ENCODE peak calls at places on chromosomes 16 and 17, in eight cellular contexts. Y is HCT116, W is IMR-90, H is heart left ventricle, R is K562, S is right lobe of liver, P is body of pancreas, B is HepG2. A is an unnamed sample.

GRCh38 chr16:11389083-11389482 is 43.8 kb downstream of the RMI2 start:
- ATAC-seq in Y (no peak), W (no peak), H (no peak), R (no peak), S (no peak), P (no peak), B (no peak), A (no peak)

GRCh38 chr17:42623732-42624596 is 14.5 kb downstream of the TUBG1 start:
- ATAC-seq in Y (peak), W (no peak), H (peak), R (peak), S (no peak), P (peak), B (no peak), A (peak)

GRCh38 chr17:42683407-42684031 is 1.2 kb downstream of the CNTNAP1 start:
- ATAC-seq in Y (no peak), W (peak), H (peak), R (no peak), S (peak), P (no peak), B (no peak), A (peak)

GRCh38 chr17:73042809-73043685 is 49.4 kb downstream of the SLC39A11 start:
- ATAC-seq in Y (no peak), W (no peak), H (peak), R (no peak), S (no peak), P (no peak), B (peak), A (no peak)

GRCh38 chr16:27312580-27313421 is 973 bp upstream of the IL4R start:
- ATAC-seq in Y (no peak), W (no peak), H (no peak), R (no peak), S (no peak), P (no peak), B (no peak), A (no peak)

GRCh38 chr17:79114455-79115301 is 40.1 kb downstream of the ENGASE start:
- ATAC-seq in Y (peak), W (peak), H (peak), R (no peak), S (peak), P (peak), B (peak), A (peak)

GRCh38 chr17:1299729-1300579 is 20.5 kb downstream of the TRARG1 start:
- ATAC-seq in Y (no peak), W (no peak), H (peak), R (peak), S (no peak), P (no peak), B (peak), A (no peak)

GRCh38 chr17:71329310-71330098 is 791.3 kb upstream of the SOX9 start:
- ATAC-seq in Y (no peak), W (no peak), H (no peak), R (no peak), S (no peak), P (peak), B (no peak), A (no peak)

GRCh38 chr16:54140057-54140787 is 146.4 kb downstream of the IRX3 start:
- ATAC-seq in Y (no peak), W (no peak), H (no peak), R (no peak), S (no peak), P (no peak), B (peak), A (no peak)
- TF ChIP-seq CTCF in Y (no peak), W (no peak), H (no peak), R (no peak), S (no peak), P (no peak), B (no peak), A (no peak)

GRCh38 chr16:81445143-81445922 is 725 bp downstream of the CMIP start:
- ATAC-seq in Y (peak), W (peak), H (peak), R (peak), S (peak), P (peak), B (peak), A (peak)
- TF ChIP-seq POLR2A in Y (no peak), W (peak), H (no peak), R (peak), S (no peak), P (peak), B (no peak), A (no peak)

GRCh38 chr16:84088695-84089395 is 27.9 kb downstream of the MBTPS1 start:
- ATAC-seq in Y (peak), W (no peak), H (peak), R (peak), S (peak), P (no peak), B (peak), A (no peak)
- TF ChIP-seq CTCF in Y (peak), W (no peak), H (peak), R (peak), S (no peak), P (no peak), B (peak), A (no peak)

GRCh38 chr17:8138672-8139371 is 13.4 kb downstream of the PER1 start:
- ATAC-seq in Y (peak), W (peak), H (peak), R (peak), S (peak), P (peak), B (peak), A (peak)
- TF ChIP-seq POLR2A in Y (no peak), W (peak), H (no peak), R (no peak), S (peak), P (peak), B (no peak), A (peak)

GRCh38 chr16:657487-657886 is 8.3 kb downstream of the WDR90 start:
- ATAC-seq in Y (no peak), W (no peak), H (no peak), R (no peak), S (no peak), P (no peak), B (no peak), A (no peak)

GRCh38 chr16:660132-660458 is 7.8 kb upstream of the RHOT2 start:
- ATAC-seq in Y (no peak), W (no peak), H (no peak), R (no peak), S (no peak), P (no peak), B (no peak), A (no peak)

GRCh38 chr16:660459-661183 is 7.3 kb upstream of the RHOT2 start:
- ATAC-seq in Y (peak), W (peak), H (peak), R (peak), S (peak), P (peak), B (peak), A (peak)

GRCh38 chr16:659618-660017 is 8.3 kb upstream of the RHOT2 start:
- ATAC-seq in Y (no peak), W (no peak), H (no peak), R (no peak), S (no peak), P (no peak), B (no peak), A (no peak)

DNA sequence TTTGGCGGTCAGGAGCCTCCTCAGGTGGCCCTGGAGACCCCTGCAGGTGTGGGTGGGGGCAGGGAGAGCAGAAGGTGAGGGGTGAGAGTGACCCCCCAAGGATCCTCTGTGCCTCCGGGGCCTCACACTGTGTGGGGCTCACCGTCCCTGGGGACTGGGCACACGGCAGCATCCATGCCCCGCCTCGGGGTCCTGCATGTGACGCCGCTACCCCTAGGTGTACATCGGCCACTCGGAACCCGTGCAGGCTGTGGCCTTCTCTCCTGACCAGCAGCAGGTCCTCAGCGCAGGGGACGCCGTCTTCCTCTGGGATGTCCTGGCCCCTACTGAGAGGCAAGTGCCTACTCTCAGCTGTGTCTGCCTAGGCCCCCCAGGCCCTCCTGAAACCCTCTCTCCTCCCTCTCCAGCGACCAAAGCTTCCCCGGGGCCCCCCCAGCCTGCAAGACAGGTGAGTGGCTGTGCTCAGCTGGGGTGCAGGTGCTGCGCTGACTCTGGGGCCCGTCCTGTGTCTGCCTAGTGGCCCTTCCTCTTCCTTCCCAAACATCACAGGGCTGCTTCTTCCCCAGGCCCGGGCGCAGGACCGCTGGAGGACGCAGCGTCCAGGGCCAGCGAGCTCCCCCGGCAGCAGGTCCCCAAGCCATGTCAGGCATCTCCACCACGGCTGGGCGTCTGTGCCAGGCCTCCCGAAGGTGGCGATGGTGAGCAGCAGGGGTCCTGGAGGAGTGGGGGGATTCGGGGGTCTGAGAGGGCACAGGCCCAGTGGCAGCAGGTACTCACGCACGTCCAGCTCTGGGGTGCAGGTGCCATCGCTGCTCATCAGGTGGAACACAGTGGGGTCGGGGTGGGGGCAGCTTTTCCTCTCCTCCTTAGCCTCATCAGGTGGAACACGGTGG is 9.0 kb upstream of the RHOT2 start:
- ATAC-seq in Y (no peak), W (no peak), H (no peak), R (no peak), S (no peak), P (no peak), B (no peak), A (no peak)
- TF ChIP-seq CTCF in Y (no peak), W (no peak), H (no peak), R (no peak), S (no peak), P (no peak), B (no peak), A (no peak)

DNA sequence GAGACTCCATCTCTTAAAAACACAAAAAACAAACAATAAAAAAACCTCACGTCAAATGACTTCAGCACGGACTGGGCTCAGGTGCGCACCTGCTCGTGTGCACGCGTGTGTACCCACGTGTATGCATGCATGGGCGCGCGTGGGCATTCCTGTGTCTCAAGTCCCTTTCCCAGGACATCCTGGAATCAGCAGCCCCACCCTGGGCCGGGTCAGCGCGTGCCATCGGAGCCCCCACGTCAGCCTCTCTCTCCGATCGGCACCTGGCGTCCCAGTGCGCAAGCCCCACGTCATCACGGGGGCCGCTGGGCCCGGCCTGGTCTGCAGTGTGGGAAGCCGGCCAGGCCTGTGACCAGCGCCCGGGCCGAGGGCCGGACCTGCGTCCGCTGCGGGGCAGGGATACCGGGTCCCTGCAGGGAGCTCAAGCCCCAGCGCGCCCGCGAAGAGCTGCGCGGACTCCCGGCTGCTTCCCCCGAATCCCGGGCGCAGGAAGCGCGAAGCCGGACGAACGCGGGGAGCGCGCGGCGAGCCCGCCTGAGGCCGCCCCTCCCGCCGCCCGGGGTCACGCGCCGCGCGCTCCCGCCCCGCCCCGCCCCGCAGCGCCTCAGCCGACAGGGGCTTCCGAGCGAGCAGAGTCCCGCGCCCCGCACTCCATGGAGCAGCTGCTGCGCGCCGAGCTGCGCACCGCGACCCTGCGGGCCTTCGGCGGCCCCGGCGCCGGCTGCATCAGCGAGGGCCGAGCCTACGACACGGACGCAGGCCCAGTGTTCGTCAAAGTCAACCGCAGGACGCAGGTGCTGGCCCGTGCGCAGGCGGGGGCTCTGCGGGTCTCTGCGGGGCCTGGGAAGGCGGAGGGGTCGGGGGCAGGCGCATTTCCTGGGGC is at the start of gene FN3K:
- ATAC-seq in Y (peak), W (peak), H (peak), R (peak), S (peak), P (peak), B (peak), A (peak)
- TF ChIP-seq POLR2A in Y (no peak), W (peak), H (no peak), R (peak), S (peak), P (peak), B (peak), A (peak)

GRCh38 chr17:80752369-80752705 is 207.7 kb downstream of the RPTOR start:
- ATAC-seq in Y (no peak), W (no peak), H (no peak), R (no peak), S (no peak), P (no peak), B (no peak), A (peak)

GRCh38 chr17:80749611-80750010 is 205.0 kb downstream of the RPTOR start:
- ATAC-seq in Y (no peak), W (no peak), H (no peak), R (no peak), S (no peak), P (no peak), B (no peak), A (no peak)

GRCh38 chr17:80751070-80751459 is 206.4 kb downstream of the RPTOR start:
- ATAC-seq in Y (no peak), W (peak), H (peak), R (no peak), S (no peak), P (no peak), B (no peak), A (peak)

GRCh38 chr17:80750263-80750662 is 205.6 kb downstream of the RPTOR start:
- ATAC-seq in Y (no peak), W (no peak), H (peak), R (no peak), S (peak), P (no peak), B (no peak), A (no peak)

DNA sequence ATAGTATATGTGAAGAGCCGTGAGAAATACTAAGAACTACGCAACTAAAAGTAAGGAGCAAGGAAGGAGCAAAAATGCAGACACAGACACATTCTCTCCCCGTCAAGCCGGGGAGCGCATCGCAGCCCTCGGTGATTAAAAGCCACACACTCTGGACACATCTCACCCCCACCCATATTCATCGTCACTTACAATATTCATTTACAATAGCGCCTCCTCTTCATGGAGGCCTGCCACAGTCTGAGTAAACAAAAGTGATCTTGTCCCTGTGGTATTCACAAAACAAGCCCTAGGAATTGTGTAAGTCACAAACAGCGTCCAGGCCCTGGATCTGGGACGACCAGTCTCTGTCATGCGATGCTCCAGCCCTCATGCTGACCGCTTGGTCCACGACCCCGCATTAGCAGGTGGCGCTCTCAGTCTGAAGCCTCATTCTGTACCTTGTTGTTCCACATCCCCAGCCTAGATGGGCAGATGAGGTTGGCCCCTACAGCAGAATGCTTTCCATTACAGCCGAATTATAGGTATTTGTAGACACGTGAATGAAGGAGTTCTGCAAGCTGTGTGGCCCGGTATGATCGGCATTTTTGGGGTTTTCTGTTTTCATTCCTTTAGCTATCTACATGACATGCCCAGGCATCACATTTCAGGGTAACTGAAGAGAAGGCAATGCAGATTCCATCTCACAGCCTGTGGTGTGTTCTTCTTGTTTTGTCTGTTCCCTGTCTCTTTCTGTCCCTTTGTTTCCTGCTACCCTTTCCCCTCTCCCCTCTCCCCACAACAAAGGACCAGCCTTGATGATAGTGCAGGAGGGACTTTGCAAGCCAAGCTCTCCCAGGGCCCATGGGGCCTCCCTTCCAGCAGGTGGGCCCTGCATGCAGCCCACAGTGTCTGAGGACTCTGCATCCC is 207.1 kb downstream of the RPTOR start:
- ATAC-seq in Y (no peak), W (peak), H (peak), R (no peak), S (no peak), P (no peak), B (peak), A (peak)
- TF ChIP-seq CTCF in Y (no peak), W (no peak), H (no peak), R (no peak), S (no peak), P (no peak), B (peak), A (no peak)